ENCODE peak calls at places on chromosomes 6 and 20, in nine cellular contexts. U, L, K, R, H, I, N, Z and E are unnamed samples.

GRCh38 chr20:6692566-6693168 is 74.8 kb upstream of the BMP2 start:
- DNase-seq in U (no peak), L (no peak), K (no peak), R (no peak), H (no peak), I (no peak), N (no peak), Z (peak), E (no peak)

GRCh38 chr20:63315982-63316491 is 23.1 kb downstream of the COL20A1 start:
- DNase-seq in U (no peak), L (no peak), K (no peak), R (no peak), H (no peak), I (no peak), N (no peak), Z (no peak), E (no peak)

GRCh38 chr20:58892126-58892931 is 39.8 kb downstream of the GNAS start:
- DNase-seq in U (peak), L (peak), K (peak), R (peak), H (peak), I (peak), N (peak), Z (peak), E (peak)

GRCh38 chr6:112443666-112444065 is 96.5 kb downstream of the RFPL4B start:
- DNase-seq in U (peak), L (no peak), K (no peak), R (no peak), H (peak), I (no peak), N (no peak), Z (peak), E (no peak)

GRCh38 chr6:26501482-26501986 is 1.4 kb downstream of the BTN1A1 start:
- DNase-seq in U (peak), L (peak), K (peak), R (no peak), H (peak), I (peak), N (peak), Z (no peak), E (no peak)

GRCh38 chr6:144574796-144575195 is 289.7 kb downstream of the UTRN start:
- DNase-seq in U (no peak), L (no peak), K (no peak), R (peak), H (no peak), I (no peak), N (no peak), Z (no peak), E (no peak)

GRCh38 chr6:89272611-89273010 is 42.5 kb downstream of the GABRR2 start:
- DNase-seq in U (no peak), L (no peak), K (no peak), R (no peak), H (no peak), I (no peak), N (no peak), Z (no peak), E (no peak)

GRCh38 chr6:32615885-32616532 is 21.2 kb upstream of the HLA-DQA1 start:
- DNase-seq in U (no peak), L (no peak), K (no peak), R (no peak), H (no peak), I (no peak), N (no peak), Z (no peak), E (no peak)

GRCh38 chr6:145544031-145544430 is 191.3 kb downstream of the EPM2A start:
- DNase-seq in U (no peak), L (no peak), K (no peak), R (peak), H (no peak), I (no peak), N (no peak), Z (peak), E (no peak)

GRCh38 chr6:36377594-36377993 is 9.9 kb downstream of the ETV7 start:
- DNase-seq in U (no peak), L (no peak), K (no peak), R (no peak), H (no peak), I (no peak), N (no peak), Z (no peak), E (no peak)

GRCh38 chr6:157983439-157984119 is 1.9 kb downstream of the SYNJ2 start:
- DNase-seq in U (no peak), L (no peak), K (no peak), R (no peak), H (no peak), I (no peak), N (no peak), Z (no peak), E (no peak)

GRCh38 chr6:48813821-48814220 is 649.2 kb downstream of the MMUT start:
- DNase-seq in U (no peak), L (no peak), K (no peak), R (no peak), H (no peak), I (no peak), N (no peak), Z (no peak), E (no peak)

GRCh38 chr6:147156799-147157382 is 47.3 kb upstream of the STXBP5 start:
- DNase-seq in U (no peak), L (no peak), K (no peak), R (peak), H (no peak), I (no peak), N (no peak), Z (no peak), E (no peak)

GRCh38 chr20:50635676-50636600 is 55.4 kb downstream of the RIPOR3 start:
- DNase-seq in U (peak), L (peak), K (peak), R (no peak), H (peak), I (peak), N (peak), Z (peak), E (peak)

GRCh38 chr6:117545161-117545595 is 57.1 kb downstream of the GOPC start:
- DNase-seq in U (no peak), L (no peak), K (no peak), R (peak), H (no peak), I (no peak), N (no peak), Z (no peak), E (peak)

GRCh38 chr20:61525781-61526431 is 273.8 kb downstream of the CDH4 start:
- DNase-seq in U (no peak), L (peak), K (no peak), R (no peak), H (no peak), I (peak), N (no peak), Z (no peak), E (peak)

GRCh38 chr6:36550473-36551000 is 3.3 kb upstream of the STK38 start:
- DNase-seq in U (no peak), L (no peak), K (no peak), R (no peak), H (no peak), I (no peak), N (no peak), Z (no peak), E (no peak)

GRCh38 chr6:53492860-53493634 is 51.9 kb downstream of the GCLC start:
- DNase-seq in U (no peak), L (peak), K (peak), R (peak), H (peak), I (peak), N (peak), Z (no peak), E (peak)

GRCh38 chr6:88910922-88911778 is 52.3 kb downstream of the RNGTT start:
- DNase-seq in U (no peak), L (no peak), K (no peak), R (no peak), H (no peak), I (no peak), N (no peak), Z (no peak), E (no peak)

GRCh38 chr6:157569543-157569942 is 188.6 kb downstream of the ZDHHC14 start:
- DNase-seq in U (no peak), L (no peak), K (no peak), R (no peak), H (no peak), I (no peak), N (no peak), Z (no peak), E (no peak)

GRCh38 chr6:122033564-122034181 is 365.8 kb upstream of the HSF2 start:
- DNase-seq in U (no peak), L (peak), K (no peak), R (peak), H (peak), I (peak), N (peak), Z (no peak), E (peak)

GRCh38 chr6:88166493-88166900 is 350 bp upstream of the CNR1 start:
- DNase-seq in U (peak), L (peak), K (no peak), R (no peak), H (no peak), I (peak), N (peak), Z (no peak), E (no peak)

GRCh38 chr6:36318690-36319435 is 17.8 kb downstream of the BNIP5 start:
- DNase-seq in U (no peak), L (no peak), K (no peak), R (no peak), H (no peak), I (no peak), N (peak), Z (no peak), E (no peak)

GRCh38 chr6:134750669-134751068 is 199.2 kb downstream of the ALDH8A1 start:
- DNase-seq in U (no peak), L (no peak), K (no peak), R (no peak), H (peak), I (no peak), N (no peak), Z (no peak), E (no peak)

GRCh38 chr20:9503530-9504251 is 10.7 kb upstream of the LAMP5 start:
- DNase-seq in U (no peak), L (peak), K (no peak), R (no peak), H (peak), I (peak), N (peak), Z (no peak), E (no peak)

GRCh38 chr20:52060794-52061714 is 130.5 kb downstream of the ZFP64 start:
- DNase-seq in U (no peak), L (peak), K (no peak), R (no peak), H (peak), I (peak), N (peak), Z (no peak), E (peak)

GRCh38 chr6:118917550-118918321 is 17.2 kb downstream of the MCM9 start:
- DNase-seq in U (no peak), L (no peak), K (no peak), R (no peak), H (no peak), I (no peak), N (no peak), Z (no peak), E (no peak)

GRCh38 chr6:165884813-165885765 is 222.0 kb upstream of the PDE10A start:
- DNase-seq in U (peak), L (peak), K (peak), R (no peak), H (peak), I (peak), N (peak), Z (peak), E (peak)

GRCh38 chr6:134689177-134689576 is 260.7 kb downstream of the ALDH8A1 start:
- DNase-seq in U (no peak), L (no peak), K (no peak), R (peak), H (no peak), I (peak), N (no peak), Z (no peak), E (no peak)

GRCh38 chr6:2534406-2535139 is 216.1 kb downstream of the MYLK4 start:
- DNase-seq in U (no peak), L (no peak), K (no peak), R (no peak), H (no peak), I (no peak), N (no peak), Z (no peak), E (no peak)

GRCh38 chr20:38021373-38021772 is 11.9 kb downstream of the TTI1 start:
- DNase-seq in U (no peak), L (no peak), K (no peak), R (no peak), H (no peak), I (no peak), N (no peak), Z (no peak), E (no peak)